ENCODE peak calls at places on chromosomes 13 and 19, in ten cellular contexts. B is T-helper 1 cell; Y is Right ventricle myocardium superior; I is esophagus squamous epithelium; U is NCI-H748 treated with DMSO at 0.1 percent for 48 hours; S is stimulated activated CD8-positive, alpha-beta memory T cell treated with anti-CD3 and anti-CD28 coated beads, Interleukin-7, amount 100 ng/mL, for 1 hour; M is GF-D8; O is glutamatergic neuron; L is ELR; E is activated CD8-positive, alpha-beta T cell treated with anti-CD3 and anti-CD28 coated beads, Interleukin-2, amount 10 ng/mL, durations not matched to agents 7 days and 5 days. C is an unnamed sample.
A peak's percentile ranks its signal among the peaks of the same experiment; 100 is the strongest.

GRCh38 chr19:28864577-28865042 is 348.3 kb downstream of the UQCRFS1 start:
- DNase-seq in B (no peak), Y (peak; percentile 74), I (no peak), U (no peak), S (no peak), M (no peak), O (no peak), L (no peak), E (no peak), C (no peak)

GRCh38 chr13:113641426-113641825 is 16.6 kb downstream of the ATP4B start:
- DNase-seq in B (no peak), Y (no peak), I (no peak), U (no peak), S (no peak), M (no peak), O (no peak), L (no peak), E (no peak), C (no peak)

GRCh38 chr19:33394006-33394722 is 20.7 kb downstream of the CEBPG start:
- DNase-seq in B (no peak), Y (peak; percentile 84), I (no peak), U (no peak), S (no peak), M (no peak), O (no peak), L (peak; percentile 80), E (no peak), C (peak; percentile 50)

GRCh38 chr19:18967358-18968146 is 26.5 kb upstream of the HOMER3 start:
- DNase-seq in B (peak; percentile 34), Y (peak; percentile 80), I (peak; percentile 14), U (no peak), S (no peak), M (peak; percentile 88), O (no peak), L (peak; percentile 83), E (no peak), C (peak; percentile 93)

GRCh38 chr19:12777217-12778019 is 2.1 kb upstream of the HOOK2 start:
- DNase-seq in B (peak; percentile 80), Y (peak; percentile 89), I (no peak), U (peak; percentile 34), S (peak; percentile 71), M (peak; percentile 14), O (peak; percentile 91), L (peak; percentile 85), E (peak; percentile 85), C (peak; percentile 62)

GRCh38 chr19:3056454-3057016 is 5.8 kb downstream of the TLE5 start:
- DNase-seq in B (no peak), Y (no peak), I (no peak), U (no peak), S (no peak), M (no peak), O (no peak), L (no peak), E (no peak), C (no peak)

GRCh38 chr13:101654916-101655315 is 202.4 kb downstream of the ITGBL1 start:
- DNase-seq in B (no peak), Y (no peak), I (no peak), U (no peak), S (no peak), M (no peak), O (no peak), L (peak; percentile 72), E (no peak), C (no peak)

GRCh38 chr13:21987793-21988192 is 316.9 kb downstream of the FGF9 start:
- DNase-seq in B (peak; percentile 3), Y (no peak), I (no peak), U (no peak), S (no peak), M (no peak), O (no peak), L (no peak), E (no peak), C (no peak)

GRCh38 chr19:45283443-45284033 is 32.5 kb downstream of the MARK4 start:
- DNase-seq in B (no peak), Y (no peak), I (no peak), U (no peak), S (no peak), M (no peak), O (no peak), L (no peak), E (no peak), C (no peak)

GRCh38 chr19:4298772-4299550 is 3.2 kb downstream of the TMIGD2 start:
- DNase-seq in B (no peak), Y (no peak), I (no peak), U (no peak), S (no peak), M (no peak), O (no peak), L (no peak), E (no peak), C (no peak)

GRCh38 chr13:45889582-45890243 is 38.2 kb upstream of the SIAH3 start:
- DNase-seq in B (no peak), Y (no peak), I (no peak), U (no peak), S (no peak), M (no peak), O (no peak), L (no peak), E (no peak), C (no peak)

GRCh38 chr19:7925171-7925837 is 631 bp downstream of the CTXN1 start:
- DNase-seq in B (peak; percentile 75), Y (peak; percentile 80), I (no peak), U (peak; percentile 4), S (peak; percentile 63), M (peak; percentile 32), O (peak; percentile 97), L (peak; percentile 81), E (peak; percentile 89), C (peak; percentile 32)

C was measured in AML-193.